ENCODE peak calls at places on chromosomes 7 and 10, in four cellular contexts. One of them, this sample, is unnamed.

GRCh38 chr7:94710256-94710655 is 54.3 kb upstream of the SGCE start:
- DNase-seq in nucleus accumbens: no peak
- DNase-seq in activated CD8-positive, alpha-beta memory T cell treated with anti-CD3 and anti-CD28 coated beads for 24 hours: no peak
- DNase-seq in hypothalamus: no peak
- DNase-seq in this sample: no peak

GRCh38 chr7:39088730-39089129 is 111.0 kb downstream of the POU6F2 start:
- DNase-seq in nucleus accumbens: no peak
- DNase-seq in activated CD8-positive, alpha-beta memory T cell treated with anti-CD3 and anti-CD28 coated beads for 24 hours: no peak
- DNase-seq in hypothalamus: no peak
- DNase-seq in this sample: no peak

GRCh38 chr10:127890935-127891334 is 1.8 kb downstream of the CLRN3 start:
- DNase-seq in nucleus accumbens: no peak
- DNase-seq in activated CD8-positive, alpha-beta memory T cell treated with anti-CD3 and anti-CD28 coated beads for 24 hours: no peak
- DNase-seq in hypothalamus: no peak
- DNase-seq in this sample: no peak

GRCh38 chr10:11865561-11865960 is 42.4 kb downstream of the PROSER2 start:
- DNase-seq in nucleus accumbens: no peak
- DNase-seq in activated CD8-positive, alpha-beta memory T cell treated with anti-CD3 and anti-CD28 coated beads for 24 hours: no peak
- DNase-seq in hypothalamus: no peak
- DNase-seq in this sample: no peak

GRCh38 chr10:76397957-76398665 is 966.7 kb downstream of the LRMDA start:
- DNase-seq in nucleus accumbens: no peak
- DNase-seq in activated CD8-positive, alpha-beta memory T cell treated with anti-CD3 and anti-CD28 coated beads for 24 hours: no peak
- DNase-seq in hypothalamus: no peak
- DNase-seq in this sample: no peak

GRCh38 chr7:64541438-64542359 is 21.2 kb downstream of the ZNF680 start:
- DNase-seq in nucleus accumbens: no peak
- DNase-seq in activated CD8-positive, alpha-beta memory T cell treated with anti-CD3 and anti-CD28 coated beads for 24 hours: no peak
- DNase-seq in hypothalamus: no peak
- DNase-seq in this sample: no peak

GRCh38 chr7:134553976-134554375 is 5.1 kb downstream of the AKR1B15 start:
- DNase-seq in nucleus accumbens: no peak
- DNase-seq in activated CD8-positive, alpha-beta memory T cell treated with anti-CD3 and anti-CD28 coated beads for 24 hours: no peak
- DNase-seq in hypothalamus: no peak
- DNase-seq in this sample: no peak

GRCh38 chr10:97922378-97922758 is 72.7 kb downstream of the GOLGA7B start:
- DNase-seq in nucleus accumbens: no peak
- DNase-seq in activated CD8-positive, alpha-beta memory T cell treated with anti-CD3 and anti-CD28 coated beads for 24 hours: no peak
- DNase-seq in hypothalamus: no peak
- DNase-seq in this sample: no peak

This sample was measured in vagina.